ENCODE peak calls at places on chromosomes 12 and 14, in ten cellular contexts. G is heart left ventricle; V is stomach; E is CD8-positive, alpha-beta T cell; O is brain microvascular endothelial cell; B is heart right ventricle; Z is PC-9; P is AG09319; H is lung; U is D721Med. W is an unnamed sample.

GRCh38 chr12:46771268-46771837 is 54.4 kb downstream of the SLC38A4 start:
- DNase-seq in G (no peak), V (no peak), E (no peak), O (no peak), B (no peak), Z (no peak), P (no peak), H (no peak), U (no peak), W (no peak)

GRCh38 chr12:128259556-128260070 is 7.4 kb upstream of the TMEM132C start:
- DNase-seq in G (no peak), V (no peak), E (no peak), O (peak; percentile 11), B (no peak), Z (peak; percentile 5), P (no peak), H (no peak), U (no peak), W (no peak)

GRCh38 chr12:91722072-91722471 is 423.6 kb downstream of the BTG1 start:
- DNase-seq in G (no peak), V (no peak), E (no peak), O (no peak), B (no peak), Z (no peak), P (no peak), H (no peak), U (no peak), W (peak; percentile 41)

GRCh38 chr12:96044017-96044985 is 8.9 kb upstream of the LTA4H start:
- DNase-seq in G (peak; percentile 65), V (no peak), E (no peak), O (peak; percentile 40), B (no peak), Z (no peak), P (peak; percentile 22), H (no peak), U (no peak), W (no peak)

GRCh38 chr12:64451687-64452558 is at the start of gene TBK1:
- DNase-seq in G (peak; percentile 94), V (peak; percentile 93), E (peak; percentile 69), O (peak; percentile 83), B (peak; percentile 84), Z (peak; percentile 90), P (peak; percentile 60), H (peak; percentile 92), U (peak; percentile 43), W (peak; percentile 19)

GRCh38 chr12:76311796-76312195 is 36.4 kb downstream of the BBS10 start:
- DNase-seq in G (no peak), V (no peak), E (no peak), O (peak; percentile 25), B (no peak), Z (no peak), P (no peak), H (no peak), U (no peak), W (no peak)

GRCh38 chr14:68941820-68942219 is 37.3 kb downstream of the ACTN1 start:
- DNase-seq in G (no peak), V (peak; percentile 34), E (no peak), O (peak; percentile 97), B (peak; percentile 62), Z (peak; percentile 96), P (peak; percentile 57), H (no peak), U (no peak), W (peak; percentile 93)

GRCh38 chr14:99316281-99317163 is 44.5 kb upstream of the BCL11B start:
- DNase-seq in G (no peak), V (peak; percentile 78), E (no peak), O (no peak), B (no peak), Z (no peak), P (no peak), H (no peak), U (no peak), W (no peak)

GRCh38 chr14:104897286-104898194 is 27.1 kb upstream of the PLD4 start:
- DNase-seq in G (no peak), V (no peak), E (no peak), O (no peak), B (no peak), Z (no peak), P (no peak), H (no peak), U (no peak), W (no peak)

GRCh38 chr14:33941727-33942126 is 9.1 kb downstream of the EGLN3 start:
- DNase-seq in G (no peak), V (no peak), E (no peak), O (no peak), B (no peak), Z (no peak), P (no peak), H (no peak), U (no peak), W (no peak)

GRCh38 chr14:68977137-68977740 is 1.9 kb downstream of the ACTN1 start:
- DNase-seq in G (no peak), V (no peak), E (no peak), O (no peak), B (no peak), Z (peak; percentile 51), P (no peak), H (no peak), U (no peak), W (no peak)

GRCh38 chr14:102913341-102914211 is 8.9 kb upstream of the AMN start:
- DNase-seq in G (no peak), V (no peak), E (no peak), O (no peak), B (no peak), Z (no peak), P (no peak), H (no peak), U (no peak), W (no peak)

GRCh38 chr14:65173973-65174693 is 71.8 kb upstream of the MAX start:
- DNase-seq in G (no peak), V (no peak), E (no peak), O (no peak), B (no peak), Z (no peak), P (no peak), H (no peak), U (no peak), W (no peak)

GRCh38 chr14:68815288-68816182 is 22.7 kb upstream of the ZFP36L1 start:
- DNase-seq in G (no peak), V (no peak), E (peak; percentile 38), O (no peak), B (no peak), Z (no peak), P (no peak), H (no peak), U (no peak), W (no peak)

GRCh38 chr14:82366803-82367202 is 833.1 kb upstream of the SEL1L start:
- DNase-seq in G (no peak), V (no peak), E (no peak), O (no peak), B (no peak), Z (no peak), P (no peak), H (no peak), U (no peak), W (no peak)
- TF ChIP-seq CTCF in G (no peak), V (no peak), E (no peak), O (no peak), B (no peak), Z (no peak), P (no peak), H (no peak), U (peak; percentile 40), W (no peak)

DNA sequence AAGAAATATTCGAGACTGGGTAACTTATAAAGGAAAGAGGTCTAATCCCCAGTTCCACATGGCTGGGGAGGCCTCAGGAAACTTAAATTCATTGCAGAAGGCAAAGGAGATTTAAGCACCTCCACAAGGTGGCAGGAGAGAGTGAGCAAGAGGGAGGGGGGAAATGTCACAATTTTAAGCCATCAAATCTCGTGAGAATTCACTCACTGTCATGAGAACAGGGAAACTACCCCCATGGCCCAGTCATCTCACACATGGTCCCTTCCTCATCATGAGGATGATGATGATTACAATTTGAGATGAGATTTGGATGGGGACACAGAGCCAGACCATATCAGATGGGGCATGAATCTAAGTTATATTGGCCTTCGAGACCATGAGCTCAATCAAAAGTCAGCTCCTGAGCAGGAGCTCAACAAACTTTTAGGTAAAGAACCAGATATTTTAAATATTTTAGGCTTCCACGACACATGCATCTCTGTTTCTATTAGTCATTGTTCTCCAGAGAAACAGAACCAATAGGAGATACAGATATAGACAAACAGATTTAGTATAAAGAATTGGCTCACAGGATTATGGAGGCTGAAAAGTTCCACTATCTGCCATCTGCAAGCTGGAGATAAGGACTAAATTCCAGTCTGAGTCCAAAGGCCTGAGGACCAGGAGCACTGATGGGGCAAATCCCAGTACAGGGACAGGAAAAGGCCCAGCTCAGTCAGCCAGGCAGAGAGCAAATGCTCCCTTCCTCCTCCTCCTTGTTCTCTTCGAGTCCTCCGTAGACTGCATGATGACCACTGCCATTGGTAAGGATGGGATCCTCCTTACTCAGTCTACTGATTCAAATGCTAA is 24.9 kb downstream of the DGLUCY start:
- DNase-seq in G (no peak), V (no peak), E (peak; percentile 31), O (peak; percentile 10), B (no peak), Z (no peak), P (no peak), H (no peak), U (no peak), W (no peak)
- TF ChIP-seq CTCF in G (peak; percentile 32), V (no peak), E (peak; percentile 54), O (peak; percentile 69), B (peak; percentile 60), Z (peak; percentile 56), P (peak; percentile 38), H (peak; percentile 27), U (peak; percentile 51), W (peak; percentile 51)

GRCh38 chr12:93802698-93803097 is 125.5 kb downstream of the CRADD start:
- DNase-seq in G (no peak), V (no peak), E (no peak), O (no peak), B (no peak), Z (no peak), P (no peak), H (no peak), U (no peak), W (no peak)
- TF ChIP-seq CTCF in G (peak; percentile 52), V (no peak), E (no peak), O (peak; percentile 54), B (peak; percentile 64), Z (no peak), P (peak; percentile 54), H (no peak), U (peak; percentile 10), W (peak; percentile 14)

GRCh38 chr12:120496353-120497340 is 734 bp downstream of the DYNLL1 start:
- DNase-seq in G (peak; percentile 80), V (peak; percentile 59), E (peak; percentile 60), O (peak; percentile 47), B (peak; percentile 74), Z (peak; percentile 23), P (no peak), H (peak; percentile 61), U (peak; percentile 33), W (no peak)
- TF ChIP-seq CTCF in G (peak; percentile 20), V (no peak), E (no peak), O (no peak), B (peak; percentile 25), Z (no peak), P (peak; percentile 3), H (no peak), U (peak; percentile 18), W (no peak)

GRCh38 chr12:6072302-6072752 is 52.1 kb downstream of the VWF start:
- DNase-seq in G (no peak), V (no peak), E (no peak), O (peak; percentile 78), B (peak; percentile 71), Z (no peak), P (no peak), H (no peak), U (no peak), W (no peak)
- TF ChIP-seq CTCF in G (peak; percentile 32), V (no peak), E (no peak), O (peak; percentile 56), B (peak; percentile 52), Z (no peak), P (peak; percentile 25), H (no peak), U (no peak), W (peak; percentile 22)

W was measured in keratinocyte.